ENCODE peak calls at places on chromosomes 13 and 19, in six cellular contexts. R, S, Y, C, Z and X are unnamed samples.
A peak's percentile ranks its signal among the peaks of the same experiment; 100 is the strongest.

GRCh38 chr19:46766569-46767317 is 20.5 kb upstream of the STRN4 start:
- DNase-seq in Z (no peak), S (peak; percentile 37), C (no peak), R (peak; percentile 36), Y (no peak), X (no peak)

GRCh38 chr13:20547479-20547908 is 19.5 kb upstream of the IFT88 start:
- DNase-seq in C (no peak), Y (no peak), S (no peak), R (no peak), Z (no peak), X (peak; percentile 38)

GRCh38 chr13:113970810-113971470 is 2.9 kb downstream of the C13orf46 start:
- DNase-seq in Y (peak; percentile 49), R (peak; percentile 94), Z (no peak), C (peak; percentile 55), S (peak; percentile 50), X (peak; percentile 96)

GRCh38 chr13:21670006-21670882 is 629 bp upstream of the FGF9 start:
- DNase-seq in Z (peak; percentile 13), C (peak; percentile 49), Y (peak; percentile 45), S (peak; percentile 61), R (peak; percentile 54), X (peak; percentile 66)

GRCh38 chr13:114019367-114019766 is 45.5 kb upstream of the C13orf46 start:
- DNase-seq in Y (no peak), S (peak; percentile 32), R (no peak), Z (no peak), C (no peak), X (no peak)

GRCh38 chr19:13079542-13079986 is 23.1 kb downstream of the LYL1 start:
- DNase-seq in R (peak; percentile 48), Z (no peak), C (no peak), S (peak; percentile 70), Y (peak; percentile 83), X (no peak)

GRCh38 chr13:25170554-25171107 is 1.5 kb downstream of the AMER2 start:
- DNase-seq in Y (no peak), S (no peak), Z (no peak), C (no peak), R (no peak), X (no peak)

GRCh38 chr13:49759503-49759902 is 33.0 kb downstream of the KPNA3 start:
- DNase-seq in C (no peak), S (no peak), Y (no peak), Z (peak; percentile 20), R (no peak), X (no peak)

GRCh38 chr19:5205937-5206750 is 134.5 kb downstream of the PTPRS start:
- DNase-seq in Y (no peak), R (no peak), Z (no peak), S (no peak), C (no peak), X (no peak)

GRCh38 chr19:47492137-47492533 is 8.1 kb upstream of the KPTN start:
- DNase-seq in R (no peak), Y (no peak), C (no peak), Z (no peak), S (no peak), X (no peak)

GRCh38 chr19:32876919-32877285 is 7.3 kb upstream of the SLC7A9 start:
- DNase-seq in R (no peak), Y (no peak), S (no peak), Z (peak; percentile 75), C (no peak), X (no peak)

GRCh38 chr19:35265126-35265995 is 3.4 kb upstream of the USF2 start:
- DNase-seq in C (no peak), R (peak; percentile 56), S (no peak), Y (peak; percentile 28), Z (no peak), X (peak; percentile 62)

GRCh38 chr19:48571378-48572162 is 19.6 kb downstream of the SULT2B1 start:
- DNase-seq in Z (no peak), Y (no peak), C (no peak), R (peak; percentile 89), S (no peak), X (no peak)

GRCh38 chr19:1591421-1592022 is 1.1 kb downstream of the MBD3 start:
- DNase-seq in C (no peak), Z (no peak), R (peak; percentile 15), S (no peak), Y (no peak), X (no peak)

GRCh38 chr13:107518292-107518691 is 697.0 kb downstream of the LIG4 start:
- DNase-seq in C (no peak), R (no peak), Y (no peak), Z (no peak), S (no peak), X (no peak)

GRCh38 chr13:102440259-102440936 is 38.5 kb upstream of the FGF14 start:
- DNase-seq in R (peak; percentile 54), Z (no peak), C (no peak), Y (no peak), S (no peak), X (peak; percentile 83)

GRCh38 chr13:110125613-110126272 is 181.2 kb downstream of the COL4A1 start:
- DNase-seq in Y (no peak), C (no peak), S (no peak), R (no peak), Z (no peak), X (no peak)

GRCh38 chr13:25608181-25608580 is 236.4 kb downstream of the ATP8A2 start:
- DNase-seq in Y (no peak), R (no peak), S (no peak), Z (no peak), C (no peak), X (no peak)

GRCh38 chr19:45815501-45816216 is 551 bp upstream of the RSPH6A start:
- DNase-seq in Z (no peak), C (no peak), S (no peak), R (no peak), Y (no peak), X (no peak)

GRCh38 chr19:3285647-3286176 is 61.3 kb downstream of the CELF5 start:
- DNase-seq in S (no peak), R (no peak), C (no peak), Y (no peak), Z (no peak), X (no peak)

GRCh38 chr19:51093510-51094345 is 11.0 kb upstream of the KLK14 start:
- DNase-seq in R (no peak), Z (no peak), S (no peak), Y (no peak), C (no peak), X (no peak)

GRCh38 chr13:51763486-51763885 is 40.5 kb downstream of the DHRS12 start:
- DNase-seq in S (no peak), C (no peak), Z (no peak), Y (no peak), R (peak; percentile 50), X (no peak)

GRCh38 chr13:31943591-31943990 is 88.0 kb upstream of the FRY start:
- DNase-seq in C (no peak), R (no peak), Z (no peak), Y (no peak), S (no peak), X (no peak)

GRCh38 chr19:46193678-46194077 is 35.9 kb upstream of the IGFL1 start:
- DNase-seq in R (no peak), Y (no peak), S (no peak), C (no peak), Z (no peak), X (no peak)

DNA sequence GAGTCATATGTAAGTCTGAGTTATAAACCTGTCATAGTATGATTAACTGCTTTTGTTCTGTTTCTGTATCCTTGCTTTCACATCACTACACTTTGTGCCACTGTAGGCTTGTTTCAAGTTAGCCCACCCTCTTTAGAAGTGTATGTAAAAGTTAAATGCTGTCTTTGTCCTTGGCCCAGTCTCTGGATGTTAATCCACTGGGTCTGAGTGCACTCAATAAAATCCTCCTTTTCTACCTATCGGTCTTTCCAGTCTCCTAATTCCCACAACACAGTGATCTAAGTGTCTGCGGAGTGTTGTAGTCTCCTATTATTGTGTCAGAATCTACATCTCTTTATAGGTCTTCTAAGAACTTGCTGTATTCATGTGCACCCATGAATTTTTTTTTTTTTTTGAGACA is 14.1 kb downstream of the ZNF429 start:
- DNase-seq in Y (no peak), R (no peak), Z (no peak), S (no peak), C (no peak), X (no peak)
- H3K4me3 ChIP-seq in Y (no peak overlapping the region), R (no peak overlapping the region), Z (no peak overlapping the region), S (no peak overlapping the region), C (no peak overlapping the region), X (no peak overlapping the region)

DNA sequence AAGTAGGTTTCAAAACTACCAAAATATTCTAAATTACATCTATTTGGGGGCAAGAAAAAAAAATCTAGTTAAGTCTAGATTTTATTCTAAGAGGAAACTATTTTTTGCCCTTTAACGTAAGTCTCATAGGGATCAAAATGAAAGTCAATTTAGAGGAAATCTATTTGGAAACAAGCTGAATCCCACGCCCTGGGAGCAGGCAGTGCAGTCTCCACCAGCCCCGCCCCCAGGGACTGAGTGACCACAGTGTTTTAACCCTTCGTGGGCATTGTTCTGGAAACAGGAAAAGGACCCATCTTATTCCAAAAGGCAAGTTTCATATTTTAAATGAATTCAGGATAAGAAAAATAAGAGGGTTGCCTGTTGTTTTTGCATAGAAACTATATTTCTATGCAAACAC is 209.7 kb downstream of the SPRY2 start:
- DNase-seq in S (peak; percentile 76), R (peak; percentile 77), C (peak; percentile 43), Z (peak; percentile 75), Y (peak; percentile 37), X (peak; percentile 60)
- H3K4me3 ChIP-seq in S (peak overlapping the region; percentile 58), R (no peak overlapping the region), C (peak overlapping the region; percentile 2), Z (peak overlapping the region; percentile 44), Y (peak overlapping the region; percentile 10), X (no peak overlapping the region)

DNA sequence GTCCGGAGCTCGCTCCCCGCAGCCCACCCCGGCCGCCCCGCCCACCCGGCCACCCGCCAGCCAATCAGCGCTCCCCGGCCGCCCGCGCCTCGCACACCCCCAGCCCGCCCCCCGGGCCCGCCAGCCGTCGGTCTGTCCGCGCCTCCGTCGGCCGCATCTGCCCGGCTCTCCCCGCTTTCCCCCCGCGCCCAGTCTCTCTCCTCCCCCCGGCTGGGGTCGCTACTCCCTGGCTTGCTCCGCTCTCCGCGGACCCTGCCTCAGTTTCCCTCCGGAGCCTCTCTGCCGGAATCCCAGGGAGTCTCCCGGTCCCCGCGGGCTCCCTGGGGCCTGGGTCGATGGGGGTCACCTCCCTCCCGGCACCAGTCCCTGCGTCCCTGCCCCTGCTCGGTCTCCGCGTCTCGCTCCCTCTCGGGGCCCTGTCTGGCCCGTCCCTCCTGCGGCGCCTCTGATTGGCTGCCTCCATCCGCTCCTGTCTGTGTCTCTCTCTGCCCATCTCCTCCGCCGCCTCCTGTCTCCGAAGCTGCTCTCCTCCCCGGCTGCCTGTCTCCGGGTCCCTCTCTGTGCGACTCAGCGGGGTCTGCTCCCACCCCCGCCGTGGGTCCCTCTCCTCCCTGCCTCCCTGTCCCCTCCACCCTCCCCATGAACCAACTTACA is 485 bp downstream of the IL11 start:
- DNase-seq in R (no peak), Y (no peak), C (no peak), S (no peak), Z (peak; percentile 74), X (no peak)
- H3K4me3 ChIP-seq in R (no peak overlapping the region), Y (no peak overlapping the region), C (no peak overlapping the region), S (peak overlapping the region; percentile 28), Z (peak overlapping the region; percentile 83), X (no peak overlapping the region)

GRCh38 chr19:29696045-29696682 is 18.9 kb downstream of the C19orf12 start:
- DNase-seq in R (no peak), Z (no peak), C (no peak), Y (no peak), S (no peak), X (no peak)

GRCh38 chr19:29694669-29695627 is 20.1 kb downstream of the C19orf12 start:
- DNase-seq in Y (peak; percentile 80), R (peak; percentile 75), S (peak; percentile 92), Z (peak; percentile 53), C (peak; percentile 84), X (peak; percentile 78)

GRCh38 chr19:29697523-29698261 is 17.4 kb downstream of the C19orf12 start:
- DNase-seq in Z (no peak), S (no peak), Y (no peak), R (no peak), C (no peak), X (no peak)

GRCh38 chr19:29690842-29691241 is 24.2 kb downstream of the C19orf12 start:
- DNase-seq in Z (peak; percentile 41), Y (no peak), R (no peak), S (no peak), C (no peak), X (no peak)

GRCh38 chr19:29694166-29694565 is 20.9 kb downstream of the C19orf12 start:
- DNase-seq in R (no peak), S (no peak), Y (no peak), Z (no peak), C (no peak), X (no peak)
- H3K4me3 ChIP-seq in R (no peak overlapping the region), S (no peak overlapping the region), Y (no peak overlapping the region), Z (no peak overlapping the region), C (no peak overlapping the region), X (no peak overlapping the region)